ENCODE peak calls at places on chromosomes 4 and X, in six cellular contexts. One of them, this sample, is unnamed.

GRCh38 chr4:15552557-15553362 is 83.1 kb downstream of the CC2D2A start:
- DNase-seq in BE2C: no peak
- DNase-seq in right atrium auricular region: no peak
- DNase-seq in A549: no peak
- DNase-seq in astrocyte of the spinal cord: no peak
- DNase-seq in fibroblast of lung: no peak
- DNase-seq in this sample: no peak

GRCh38 chr4:156971623-156972369 is at the start of gene PDGFC:
- DNase-seq in right atrium auricular region: peak; percentile 70
- DNase-seq in astrocyte of the spinal cord: peak; percentile 83
- DNase-seq in BE2C: peak; percentile 35
- DNase-seq in A549: peak; percentile 55
- DNase-seq in fibroblast of lung: peak; percentile 64
- DNase-seq in this sample: peak; percentile 68

GRCh38 chrX:3699841-3700381 is 13.5 kb downstream of the PRKX start:
- DNase-seq in fibroblast of lung: no peak
- DNase-seq in BE2C: no peak
- DNase-seq in A549: no peak
- DNase-seq in astrocyte of the spinal cord: no peak
- DNase-seq in right atrium auricular region: no peak
- DNase-seq in this sample: no peak

GRCh38 chr4:153485374-153485773 is 19.2 kb downstream of the TMEM131L start:
- DNase-seq in A549: no peak
- DNase-seq in fibroblast of lung: no peak
- DNase-seq in astrocyte of the spinal cord: no peak
- DNase-seq in BE2C: no peak
- DNase-seq in right atrium auricular region: no peak
- DNase-seq in this sample: no peak

GRCh38 chr4:63315651-63316050 is 1093.6 kb downstream of the TECRL start:
- DNase-seq in right atrium auricular region: no peak
- DNase-seq in A549: no peak
- DNase-seq in fibroblast of lung: no peak
- DNase-seq in astrocyte of the spinal cord: no peak
- DNase-seq in BE2C: no peak
- DNase-seq in this sample: no peak

GRCh38 chr4:20839957-20840356 is 139.7 kb downstream of the PACRGL start:
- DNase-seq in right atrium auricular region: no peak
- DNase-seq in BE2C: no peak
- DNase-seq in astrocyte of the spinal cord: peak; percentile 76
- DNase-seq in A549: no peak
- DNase-seq in fibroblast of lung: peak; percentile 70
- DNase-seq in this sample: peak; percentile 89

GRCh38 chrX:96841325-96841724 is 42.4 kb upstream of the RPA4 start:
- DNase-seq in astrocyte of the spinal cord: no peak
- DNase-seq in fibroblast of lung: no peak
- DNase-seq in right atrium auricular region: no peak
- DNase-seq in BE2C: no peak
- DNase-seq in A549: no peak
- DNase-seq in this sample: no peak

GRCh38 chr4:15336410-15337184 is 91.2 kb upstream of the C1QTNF7 start:
- DNase-seq in fibroblast of lung: peak; percentile 73
- DNase-seq in BE2C: no peak
- DNase-seq in astrocyte of the spinal cord: peak; percentile 91
- DNase-seq in right atrium auricular region: no peak
- DNase-seq in A549: no peak
- DNase-seq in this sample: peak; percentile 72

GRCh38 chrX:154596290-154596929 is 11.5 kb downstream of the CTAG1A start:
- DNase-seq in A549: no peak
- DNase-seq in BE2C: no peak
- DNase-seq in fibroblast of lung: no peak
- DNase-seq in astrocyte of the spinal cord: peak; percentile 77
- DNase-seq in right atrium auricular region: no peak
- DNase-seq in this sample: peak; percentile 94

GRCh38 chrX:80808160-80808735 is 1.4 kb downstream of the BRWD3 start:
- DNase-seq in A549: peak; percentile 15
- DNase-seq in astrocyte of the spinal cord: peak; percentile 70
- DNase-seq in BE2C: peak; percentile 49
- DNase-seq in right atrium auricular region: peak; percentile 85
- DNase-seq in fibroblast of lung: peak; percentile 71
- DNase-seq in this sample: peak; percentile 65

GRCh38 chrX:21905209-21905735 is 35.2 kb upstream of the SMS start:
- DNase-seq in BE2C: no peak
- DNase-seq in astrocyte of the spinal cord: no peak
- DNase-seq in fibroblast of lung: no peak
- DNase-seq in right atrium auricular region: no peak
- DNase-seq in A549: no peak
- DNase-seq in this sample: no peak

GRCh38 chrX:122439836-122440235 is 744.2 kb upstream of the GRIA3 start:
- DNase-seq in fibroblast of lung: no peak
- DNase-seq in astrocyte of the spinal cord: no peak
- DNase-seq in BE2C: no peak
- DNase-seq in right atrium auricular region: no peak
- DNase-seq in A549: no peak
- DNase-seq in this sample: peak; percentile 70

GRCh38 chr4:109078724-109079123 is 223.7 kb downstream of the COL25A1 start:
- DNase-seq in right atrium auricular region: no peak
- DNase-seq in BE2C: no peak
- DNase-seq in fibroblast of lung: peak; percentile 89
- DNase-seq in A549: no peak
- DNase-seq in astrocyte of the spinal cord: peak; percentile 90
- DNase-seq in this sample: peak; percentile 91

GRCh38 chrX:13110427-13111324 is 66.3 kb upstream of the FAM9C start:
- DNase-seq in astrocyte of the spinal cord: peak; percentile 92
- DNase-seq in right atrium auricular region: peak; percentile 85
- DNase-seq in A549: peak; percentile 62
- DNase-seq in fibroblast of lung: peak; percentile 95
- DNase-seq in BE2C: no peak
- DNase-seq in this sample: peak; percentile 88

GRCh38 chr4:83062748-83063147 is 27.8 kb downstream of the COPS4 start:
- DNase-seq in astrocyte of the spinal cord: no peak
- DNase-seq in A549: no peak
- DNase-seq in fibroblast of lung: no peak
- DNase-seq in BE2C: no peak
- DNase-seq in right atrium auricular region: no peak
- DNase-seq in this sample: peak; percentile 42

GRCh38 chr4:174592256-174592984 is 70.1 kb upstream of the HPGD start:
- DNase-seq in BE2C: no peak
- DNase-seq in A549: no peak
- DNase-seq in right atrium auricular region: no peak
- DNase-seq in astrocyte of the spinal cord: no peak
- DNase-seq in fibroblast of lung: no peak
- DNase-seq in this sample: no peak

GRCh38 chrX:13652256-13653021 is 502 bp upstream of the TCEANC start:
- DNase-seq in right atrium auricular region: no peak
- DNase-seq in fibroblast of lung: peak; percentile 97
- DNase-seq in BE2C: no peak
- DNase-seq in astrocyte of the spinal cord: peak; percentile 85
- DNase-seq in A549: peak; percentile 14
- DNase-seq in this sample: peak; percentile 93

GRCh38 chrX:129781134-129782014 is 1.6 kb downstream of the SASH3 start:
- DNase-seq in right atrium auricular region: no peak
- DNase-seq in astrocyte of the spinal cord: no peak
- DNase-seq in BE2C: no peak
- DNase-seq in A549: no peak
- DNase-seq in fibroblast of lung: no peak
- DNase-seq in this sample: no peak

GRCh38 chr4:24260922-24261581 is 323.3 kb downstream of the DHX15 start:
- DNase-seq in BE2C: no peak
- DNase-seq in fibroblast of lung: no peak
- DNase-seq in A549: no peak
- DNase-seq in astrocyte of the spinal cord: no peak
- DNase-seq in right atrium auricular region: no peak
- DNase-seq in this sample: no peak

GRCh38 chrX:134246282-134246681 is 9.3 kb downstream of the CCDC160 start:
- DNase-seq in right atrium auricular region: no peak
- DNase-seq in A549: no peak
- DNase-seq in astrocyte of the spinal cord: no peak
- DNase-seq in BE2C: peak; percentile 15
- DNase-seq in fibroblast of lung: peak; percentile 48
- DNase-seq in this sample: peak; percentile 0
- TF ChIP-seq CTCF in right atrium auricular region: no peak
- TF ChIP-seq CTCF in A549: peak; percentile 10
- TF ChIP-seq CTCF in astrocyte of the spinal cord: no peak
- TF ChIP-seq CTCF in BE2C: peak; percentile 35
- TF ChIP-seq CTCF in fibroblast of lung: no peak
- TF ChIP-seq CTCF in this sample: no peak

GRCh38 chrX:109392895-109393294 is 89.0 kb downstream of the GUCY2F start:
- DNase-seq in A549: no peak
- DNase-seq in BE2C: no peak
- DNase-seq in astrocyte of the spinal cord: no peak
- DNase-seq in fibroblast of lung: no peak
- DNase-seq in right atrium auricular region: no peak
- DNase-seq in this sample: no peak

GRCh38 chrX:109390556-109390955 is 91.3 kb downstream of the GUCY2F start:
- DNase-seq in right atrium auricular region: no peak
- DNase-seq in fibroblast of lung: no peak
- DNase-seq in astrocyte of the spinal cord: no peak
- DNase-seq in A549: no peak
- DNase-seq in BE2C: no peak
- DNase-seq in this sample: no peak

GRCh38 chrX:109399831-109400230 is 82.1 kb downstream of the GUCY2F start:
- DNase-seq in right atrium auricular region: no peak
- DNase-seq in fibroblast of lung: no peak
- DNase-seq in A549: no peak
- DNase-seq in astrocyte of the spinal cord: no peak
- DNase-seq in BE2C: no peak
- DNase-seq in this sample: no peak

GRCh38 chrX:109389917-109390316 is 92.0 kb downstream of the GUCY2F start:
- DNase-seq in fibroblast of lung: no peak
- DNase-seq in astrocyte of the spinal cord: no peak
- DNase-seq in A549: no peak
- DNase-seq in BE2C: no peak
- DNase-seq in right atrium auricular region: no peak
- DNase-seq in this sample: no peak

GRCh38 chrX:109393859-109394258 is 88.0 kb downstream of the GUCY2F start:
- DNase-seq in right atrium auricular region: no peak
- DNase-seq in BE2C: no peak
- DNase-seq in A549: no peak
- DNase-seq in fibroblast of lung: no peak
- DNase-seq in astrocyte of the spinal cord: no peak
- DNase-seq in this sample: no peak
- TF ChIP-seq CTCF in right atrium auricular region: no peak
- TF ChIP-seq CTCF in BE2C: no peak
- TF ChIP-seq CTCF in A549: no peak
- TF ChIP-seq CTCF in fibroblast of lung: no peak
- TF ChIP-seq CTCF in astrocyte of the spinal cord: no peak
- TF ChIP-seq CTCF in this sample: peak; percentile 8

GRCh38 chr4:137794779-137795178 is 262.5 kb upstream of the PCDH18 start:
- DNase-seq in A549: no peak
- DNase-seq in BE2C: no peak
- DNase-seq in fibroblast of lung: peak; percentile 14
- DNase-seq in right atrium auricular region: no peak
- DNase-seq in astrocyte of the spinal cord: peak; percentile 3
- DNase-seq in this sample: peak; percentile 35
- TF ChIP-seq CTCF in A549: no peak
- TF ChIP-seq CTCF in BE2C: no peak
- TF ChIP-seq CTCF in fibroblast of lung: no peak
- TF ChIP-seq CTCF in right atrium auricular region: no peak
- TF ChIP-seq CTCF in astrocyte of the spinal cord: no peak
- TF ChIP-seq CTCF in this sample: no peak

GRCh38 chrX:42720209-42720608 is 57.8 kb downstream of the PPP1R2C start:
- DNase-seq in A549: no peak
- DNase-seq in right atrium auricular region: no peak
- DNase-seq in BE2C: no peak
- DNase-seq in astrocyte of the spinal cord: no peak
- DNase-seq in fibroblast of lung: no peak
- DNase-seq in this sample: no peak

GRCh38 chrX:42714981-42715688 is 62.8 kb downstream of the PPP1R2C start:
- DNase-seq in A549: peak; percentile 20
- DNase-seq in fibroblast of lung: peak; percentile 14
- DNase-seq in astrocyte of the spinal cord: peak; percentile 38
- DNase-seq in right atrium auricular region: no peak
- DNase-seq in BE2C: peak; percentile 33
- DNase-seq in this sample: no peak

GRCh38 chrX:42710452-42710851 is 67.5 kb downstream of the PPP1R2C start:
- DNase-seq in right atrium auricular region: no peak
- DNase-seq in BE2C: no peak
- DNase-seq in astrocyte of the spinal cord: no peak
- DNase-seq in A549: no peak
- DNase-seq in fibroblast of lung: no peak
- DNase-seq in this sample: no peak

GRCh38 chrX:42715689-42716022 is 62.3 kb downstream of the PPP1R2C start:
- DNase-seq in astrocyte of the spinal cord: no peak
- DNase-seq in right atrium auricular region: no peak
- DNase-seq in fibroblast of lung: no peak
- DNase-seq in BE2C: no peak
- DNase-seq in A549: no peak
- DNase-seq in this sample: no peak
- TF ChIP-seq CTCF in astrocyte of the spinal cord: no peak
- TF ChIP-seq CTCF in right atrium auricular region: no peak
- TF ChIP-seq CTCF in fibroblast of lung: no peak
- TF ChIP-seq CTCF in BE2C: no peak
- TF ChIP-seq CTCF in A549: no peak
- TF ChIP-seq CTCF in this sample: no peak

GRCh38 chrX:143437439-143437838 is 79.8 kb downstream of the SPANXN3 start:
- DNase-seq in BE2C: no peak
- DNase-seq in astrocyte of the spinal cord: peak; percentile 11
- DNase-seq in fibroblast of lung: no peak
- DNase-seq in A549: no peak
- DNase-seq in right atrium auricular region: no peak
- DNase-seq in this sample: no peak
- TF ChIP-seq CTCF in BE2C: no peak
- TF ChIP-seq CTCF in astrocyte of the spinal cord: peak; percentile 30
- TF ChIP-seq CTCF in fibroblast of lung: no peak
- TF ChIP-seq CTCF in A549: no peak
- TF ChIP-seq CTCF in right atrium auricular region: peak; percentile 48
- TF ChIP-seq CTCF in this sample: no peak